ENCODE peak calls at places on chromosomes 12 and 14, in eight cellular contexts. X, H, I, E, F, U, V and D are unnamed samples.

GRCh38 chr12:96061864-96062453 is 26.6 kb upstream of the LTA4H start:
- DNase-seq in E (peak), V (peak), H (peak), I (peak), X (no peak), U (peak), F (peak), D (peak)

GRCh38 chr14:55077691-55078151 is 26.3 kb downstream of the MAPK1IP1L start:
- DNase-seq in E (no peak), H (no peak), U (no peak), I (peak), X (peak), F (peak), V (no peak), D (no peak)

GRCh38 chr14:71130491-71131179 is 223.4 kb downstream of the PCNX1 start:
- DNase-seq in V (peak), I (peak), E (no peak), F (no peak), X (no peak), U (peak), H (no peak), D (peak)

GRCh38 chr12:48863296-48863695 is 2.4 kb downstream of the RND1 start:
- DNase-seq in X (no peak), U (no peak), F (no peak), E (no peak), H (no peak), I (no peak), V (no peak), D (no peak)

GRCh38 chr12:7008864-7009263 is 9.4 kb downstream of the LPCAT3 start:
- DNase-seq in E (no peak), V (no peak), I (no peak), F (no peak), H (no peak), X (no peak), U (no peak), D (no peak)

GRCh38 chr12:104785886-104786285 is 172.2 kb downstream of the SLC41A2 start:
- DNase-seq in H (no peak), I (no peak), E (no peak), X (no peak), U (no peak), V (no peak), F (no peak), D (no peak)

GRCh38 chr12:70598467-70599194 is 38.6 kb downstream of the PTPRB start:
- DNase-seq in E (no peak), X (no peak), V (no peak), F (no peak), U (no peak), I (peak), H (no peak), D (no peak)

GRCh38 chr12:102478416-102479098 is 1.8 kb downstream of the IGF1 start:
- DNase-seq in F (no peak), V (peak), X (no peak), E (no peak), U (peak), H (no peak), I (no peak), D (no peak)

GRCh38 chr14:104783484-104784217 is 11.9 kb downstream of the AKT1 start:
- DNase-seq in E (no peak), X (no peak), I (no peak), F (no peak), U (no peak), V (no peak), H (no peak), D (no peak)

GRCh38 chr14:97978336-97978735 is 1181.2 kb downstream of the VRK1 start:
- DNase-seq in H (peak), F (peak), U (peak), I (peak), X (peak), V (no peak), E (peak), D (peak)
- TF ChIP-seq CTCF in H (no peak), F (no peak), U (no peak), I (no peak), X (peak), V (no peak), E (no peak), D (peak)

GRCh38 chr12:19778822-19779221 is 339.5 kb downstream of the AEBP2 start:
- DNase-seq in V (no peak), I (peak), X (no peak), E (no peak), H (no peak), F (no peak), U (no peak), D (no peak)

GRCh38 chr12:19778111-19778688 is 338.9 kb downstream of the AEBP2 start:
- DNase-seq in V (no peak), X (no peak), F (no peak), E (no peak), I (peak), U (no peak), H (no peak), D (peak)

GRCh38 chr12:19783547-19784444 is 344.5 kb downstream of the AEBP2 start:
- DNase-seq in V (no peak), X (no peak), U (no peak), E (no peak), H (no peak), I (no peak), F (peak), D (no peak)

GRCh38 chr12:19780460-19780859 is 341.2 kb downstream of the AEBP2 start:
- DNase-seq in F (no peak), U (no peak), E (no peak), V (no peak), I (no peak), X (no peak), H (no peak), D (no peak)

GRCh38 chr12:19779393-19780056 is 340.2 kb downstream of the AEBP2 start:
- DNase-seq in U (no peak), F (no peak), V (no peak), H (no peak), X (no peak), I (peak), E (no peak), D (no peak)
- TF ChIP-seq CTCF in U (no peak), F (no peak), V (no peak), H (no peak), X (no peak), I (no peak), E (no peak), D (no peak)

GRCh38 chr12:132589856-132590255 is 20.5 kb downstream of the LRCOL1 start:
- DNase-seq in F (no peak), U (no peak), E (no peak), H (no peak), V (no peak), X (no peak), I (no peak), D (no peak)

GRCh38 chr12:132586929-132587328 is 23.5 kb downstream of the LRCOL1 start:
- DNase-seq in H (no peak), U (no peak), E (no peak), V (no peak), I (no peak), X (no peak), F (no peak), D (no peak)

GRCh38 chr12:132588319-132588718 is 22.1 kb downstream of the LRCOL1 start:
- DNase-seq in V (no peak), F (no peak), E (no peak), X (no peak), U (no peak), I (no peak), H (no peak), D (no peak)

GRCh38 chr12:132588821-132589669 is 21.3 kb downstream of the LRCOL1 start:
- DNase-seq in H (no peak), X (no peak), F (no peak), I (no peak), U (no peak), V (no peak), E (no peak), D (no peak)

DNA sequence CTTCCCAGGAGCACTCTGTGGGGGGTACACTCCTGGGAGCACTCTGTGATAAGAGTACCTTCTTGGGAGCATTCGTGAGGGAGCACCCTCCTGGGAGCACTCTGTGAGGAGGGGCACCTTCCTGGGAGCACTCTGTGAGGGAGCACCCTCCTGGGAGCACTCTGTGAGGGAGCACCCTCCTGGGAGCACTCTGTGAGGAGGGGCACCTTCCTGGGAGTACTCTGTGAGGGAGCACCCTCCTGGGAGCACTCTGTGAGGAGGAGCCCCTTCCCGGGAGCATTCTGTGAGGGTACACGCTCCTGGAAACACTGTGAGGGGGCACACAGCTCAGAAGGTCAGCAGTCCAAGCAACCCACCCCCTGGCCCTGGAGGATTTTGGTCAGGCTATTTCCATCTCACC is 22.6 kb downstream of the LRCOL1 start:
- DNase-seq in I (no peak), H (no peak), F (no peak), U (no peak), E (no peak), V (no peak), X (no peak), D (no peak)
- TF ChIP-seq CTCF in I (no peak), H (no peak), F (no peak), U (no peak), E (no peak), V (no peak), X (no peak), D (no peak)

DNA sequence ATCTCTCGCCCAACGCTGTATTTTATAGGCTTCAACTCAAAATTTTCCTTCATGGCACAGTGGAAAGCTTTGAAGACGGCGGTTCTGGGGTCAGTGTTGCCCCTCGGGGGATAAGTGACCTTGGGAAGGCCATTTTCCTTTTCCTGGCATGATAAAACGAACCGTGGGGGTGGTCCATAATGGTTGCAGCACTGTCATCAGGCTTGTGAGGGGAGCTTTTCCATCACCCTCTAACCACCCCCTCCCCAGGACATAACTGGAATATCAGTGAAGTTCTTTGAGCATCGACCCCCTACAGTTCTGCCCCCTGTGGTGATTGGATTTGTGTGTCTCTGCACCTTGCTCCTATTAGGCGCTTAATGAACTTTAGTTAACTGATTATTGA is 16.0 kb downstream of the FOS start:
- DNase-seq in F (no peak), V (peak), U (no peak), X (no peak), H (no peak), I (no peak), E (no peak), D (no peak)
- TF ChIP-seq CTCF in F (no peak), V (peak), U (peak), X (peak), H (peak), I (peak), E (no peak), D (peak)

GRCh38 chr14:90298230-90298629 is 33.5 kb downstream of the NRDE2 start:
- DNase-seq in H (no peak), X (no peak), E (no peak), F (no peak), U (no peak), V (no peak), I (no peak), D (no peak)

GRCh38 chr14:90295870-90296516 is 35.7 kb downstream of the NRDE2 start:
- DNase-seq in F (no peak), X (no peak), E (no peak), V (no peak), U (no peak), I (no peak), H (no peak), D (no peak)

GRCh38 chr14:90291699-90292098 is 35.3 kb downstream of the PSMC1 start:
- DNase-seq in F (no peak), H (no peak), U (no peak), V (no peak), E (no peak), X (no peak), I (no peak), D (no peak)

GRCh38 chr14:90293766-90294471 is 37.6 kb downstream of the PSMC1 start:
- DNase-seq in I (no peak), X (no peak), U (no peak), E (no peak), V (no peak), F (no peak), H (no peak), D (no peak)

DNA sequence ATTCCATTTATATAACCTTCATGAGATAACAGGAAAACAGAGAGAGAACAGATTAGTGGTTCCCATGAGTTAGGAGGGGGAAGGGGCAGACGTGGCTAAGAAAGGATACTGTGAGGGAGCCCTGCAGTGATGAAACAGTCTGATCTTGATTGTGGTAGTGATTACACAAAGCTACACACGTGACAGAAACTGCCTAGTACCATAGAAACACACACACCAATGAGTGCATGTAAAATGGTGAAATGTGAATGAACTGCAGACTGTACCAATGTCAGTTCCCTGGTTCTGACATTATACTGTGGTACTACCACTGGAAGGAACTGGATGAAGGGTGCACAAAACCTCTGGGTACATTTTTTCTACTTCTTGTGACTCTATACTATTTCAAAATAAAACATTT is 36.9 kb downstream of the NRDE2 start:
- DNase-seq in E (no peak), U (no peak), X (no peak), F (no peak), V (no peak), H (no peak), I (no peak), D (no peak)
- TF ChIP-seq CTCF in E (no peak), U (no peak), X (no peak), F (no peak), V (no peak), H (no peak), I (no peak), D (no peak)

DNA sequence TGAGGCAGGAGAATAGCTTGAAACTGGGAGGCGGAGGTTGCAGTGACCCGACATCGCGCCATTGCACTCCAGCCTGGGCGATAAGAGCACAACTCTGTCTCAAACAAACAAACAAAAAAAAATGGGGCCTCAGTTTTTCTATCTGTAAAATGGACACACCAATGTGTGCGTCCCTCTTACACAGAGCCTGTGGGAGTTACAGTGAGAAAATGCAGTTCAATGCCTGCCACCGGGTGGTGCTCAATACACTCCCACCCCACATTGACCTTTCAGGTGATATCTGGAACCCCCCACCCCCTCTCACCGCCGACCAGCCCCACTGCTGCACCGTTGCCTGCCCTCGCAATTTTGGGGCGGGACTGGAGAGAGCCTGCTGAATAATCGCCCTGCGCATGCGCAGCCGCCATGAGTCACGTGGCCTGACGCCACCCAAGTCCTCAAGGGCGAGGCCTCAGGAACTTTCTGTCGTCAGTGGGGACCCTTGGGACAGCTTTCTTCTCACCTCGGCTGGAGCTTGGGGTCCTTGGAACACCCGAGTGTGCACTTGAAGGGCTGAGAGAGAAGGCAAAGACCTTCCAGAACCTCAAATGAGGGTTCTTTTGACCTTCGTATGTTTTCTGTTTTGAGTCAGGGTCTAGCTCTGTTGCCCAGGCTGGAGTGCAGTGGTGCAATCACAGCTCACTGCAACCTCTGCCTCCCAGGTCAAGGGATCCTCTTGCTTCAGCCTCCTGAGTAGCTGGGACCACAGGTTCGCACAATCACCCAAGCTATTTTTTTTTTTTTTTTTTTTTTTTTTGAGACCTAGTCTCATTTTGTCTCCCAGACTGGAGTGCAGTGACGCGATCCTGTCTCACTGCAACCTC is 14.6 kb upstream of the CABP1 start:
- DNase-seq in V (peak), E (no peak), H (no peak), U (peak), I (no peak), X (peak), F (peak), D (no peak)
- TF ChIP-seq CTCF in V (peak), E (peak), H (no peak), U (peak), I (no peak), X (no peak), F (no peak), D (peak)

DNA sequence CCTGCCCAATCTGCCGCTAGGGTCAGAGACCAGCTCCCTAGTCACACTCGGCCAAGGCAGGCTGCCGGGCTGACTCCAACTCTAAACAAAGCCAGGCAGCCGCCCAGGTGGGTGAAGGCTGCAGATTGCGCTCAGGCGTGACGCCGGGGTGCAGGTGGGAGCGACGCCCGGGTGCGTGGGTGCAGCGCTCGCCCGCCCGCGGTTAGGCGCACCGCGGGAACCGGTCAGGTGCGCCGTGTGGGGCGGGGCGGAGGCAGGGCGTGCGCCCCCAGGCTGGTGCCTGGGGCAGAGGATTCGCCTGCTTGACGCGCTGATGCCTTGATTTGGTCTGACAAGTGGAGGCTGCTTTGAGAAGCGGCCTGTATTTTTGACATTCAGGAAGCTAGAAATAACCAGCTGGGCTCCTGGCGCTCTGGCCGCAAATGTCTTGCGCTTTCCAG is 126.7 kb upstream of the HIF1A start:
- DNase-seq in U (peak), H (no peak), V (peak), E (peak), I (no peak), F (peak), X (peak), D (no peak)
- TF ChIP-seq CTCF in U (peak), H (no peak), V (peak), E (no peak), I (no peak), F (no peak), X (no peak), D (no peak)

GRCh38 chr12:50363141-50363540 is 33.3 kb downstream of the FAM186A start:
- DNase-seq in F (no peak), U (no peak), H (no peak), V (no peak), E (no peak), I (no peak), X (no peak), D (no peak)

GRCh38 chr12:50365709-50366406 is 30.6 kb downstream of the FAM186A start:
- DNase-seq in I (no peak), H (no peak), V (no peak), U (no peak), X (no peak), E (no peak), F (no peak), D (no peak)

GRCh38 chr12:50362671-50363070 is 33.7 kb downstream of the FAM186A start:
- DNase-seq in I (no peak), V (no peak), F (no peak), H (no peak), X (no peak), E (no peak), U (no peak), D (no peak)
- TF ChIP-seq CTCF in I (no peak), V (no peak), F (no peak), H (no peak), X (no peak), E (no peak), U (no peak), D (no peak)

GRCh38 chr12:106645465-106646330 is 62.9 kb downstream of the RFX4 start:
- DNase-seq in U (no peak), V (no peak), X (no peak), I (no peak), F (no peak), H (no peak), E (no peak), D (no peak)

GRCh38 chr12:106645074-106645421 is 62.2 kb downstream of the RFX4 start:
- DNase-seq in I (peak), X (peak), U (no peak), V (no peak), H (no peak), F (peak), E (no peak), D (no peak)

GRCh38 chr12:106644335-106645073 is 61.7 kb downstream of the RFX4 start:
- DNase-seq in I (no peak), F (peak), X (no peak), V (no peak), U (no peak), H (no peak), E (no peak), D (no peak)

GRCh38 chr12:106647793-106648514 is 65.2 kb downstream of the RFX4 start:
- DNase-seq in I (no peak), V (no peak), X (no peak), H (no peak), F (peak), E (no peak), U (no peak), D (no peak)

GRCh38 chr12:106646472-106646871 is 63.7 kb downstream of the RFX4 start:
- DNase-seq in F (no peak), E (no peak), U (no peak), V (no peak), X (no peak), H (no peak), I (no peak), D (no peak)
- TF ChIP-seq CTCF in F (no peak), E (no peak), U (no peak), V (no peak), X (no peak), H (no peak), I (no peak), D (no peak)

DNA sequence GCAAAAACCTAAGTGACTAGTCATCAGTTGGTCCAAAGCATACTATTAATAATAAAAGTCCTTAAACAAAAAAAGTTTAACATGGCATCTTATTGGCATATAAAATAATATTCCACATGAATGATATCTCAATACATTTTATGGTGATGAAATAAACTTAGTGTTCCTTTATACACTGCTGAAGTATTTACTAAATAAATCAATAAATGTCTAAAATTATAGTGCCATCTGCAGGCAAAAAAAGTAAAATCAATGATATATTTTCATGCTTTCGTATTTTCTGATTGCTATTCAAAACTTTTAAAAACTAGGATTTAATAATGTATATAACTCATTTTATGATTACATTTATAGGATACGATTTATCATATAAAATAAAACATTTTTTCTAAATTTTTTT is 30.5 kb downstream of the PUS7L start:
- DNase-seq in E (no peak), U (no peak), I (peak), H (no peak), V (no peak), X (no peak), F (no peak), D (no peak)
- TF ChIP-seq CTCF in E (peak), U (peak), I (peak), H (no peak), V (peak), X (peak), F (no peak), D (peak)